ENCODE peak calls at places on chromosomes 3 and 15, in seven cellular contexts. One of them, this sample, is unnamed.

GRCh38 chr15:39640665-39641064 is 59.8 kb downstream of the THBS1 start:
- DNase-seq in Kasumi-1: no peak
- DNase-seq in T-cell: no peak
- DNase-seq in coronary artery: no peak
- DNase-seq in iPS-NIHi11: no peak
- DNase-seq in mesothelial cell of epicardium: no peak
- DNase-seq in NCI-H510A treated with DMSO at 0.1 percent for 48 hours: no peak
- DNase-seq in this sample: no peak

GRCh38 chr15:81171286-81171685 is 25.4 kb upstream of the IL16 start:
- DNase-seq in Kasumi-1: no peak
- DNase-seq in T-cell: no peak
- DNase-seq in coronary artery: no peak
- DNase-seq in iPS-NIHi11: no peak
- DNase-seq in mesothelial cell of epicardium: no peak
- DNase-seq in NCI-H510A treated with DMSO at 0.1 percent for 48 hours: no peak
- DNase-seq in this sample: no peak

GRCh38 chr15:96130734-96131133 is 199.8 kb upstream of the NR2F2 start:
- DNase-seq in Kasumi-1: no peak
- DNase-seq in T-cell: no peak
- DNase-seq in coronary artery: no peak
- DNase-seq in iPS-NIHi11: no peak
- DNase-seq in mesothelial cell of epicardium: no peak
- DNase-seq in NCI-H510A treated with DMSO at 0.1 percent for 48 hours: no peak
- DNase-seq in this sample: no peak

GRCh38 chr15:25171856-25172687 is 217.3 kb downstream of the SNRPN start:
- DNase-seq in Kasumi-1: no peak
- DNase-seq in T-cell: no peak
- DNase-seq in coronary artery: peak; percentile 64
- DNase-seq in iPS-NIHi11: no peak
- DNase-seq in mesothelial cell of epicardium: peak; percentile 29
- DNase-seq in NCI-H510A treated with DMSO at 0.1 percent for 48 hours: no peak
- DNase-seq in this sample: no peak

GRCh38 chr3:194672876-194673275 is 885 bp upstream of the LSG1 start:
- DNase-seq in Kasumi-1: no peak
- DNase-seq in T-cell: no peak
- DNase-seq in coronary artery: no peak
- DNase-seq in iPS-NIHi11: no peak
- DNase-seq in mesothelial cell of epicardium: no peak
- DNase-seq in NCI-H510A treated with DMSO at 0.1 percent for 48 hours: peak; percentile 38
- DNase-seq in this sample: no peak

GRCh38 chr3:120214161-120214560 is 70.9 kb downstream of the GPR156 start:
- DNase-seq in Kasumi-1: no peak
- DNase-seq in T-cell: no peak
- DNase-seq in coronary artery: no peak
- DNase-seq in iPS-NIHi11: no peak
- DNase-seq in mesothelial cell of epicardium: no peak
- DNase-seq in NCI-H510A treated with DMSO at 0.1 percent for 48 hours: no peak
- DNase-seq in this sample: no peak

GRCh38 chr3:13483286-13483685 is 3.2 kb downstream of the HDAC11 start:
- DNase-seq in Kasumi-1: no peak
- DNase-seq in T-cell: no peak
- DNase-seq in coronary artery: no peak
- DNase-seq in iPS-NIHi11: no peak
- DNase-seq in mesothelial cell of epicardium: no peak
- DNase-seq in NCI-H510A treated with DMSO at 0.1 percent for 48 hours: no peak
- DNase-seq in this sample: no peak

GRCh38 chr3:158672293-158673176 is at the start of gene LXN:
- DNase-seq in Kasumi-1: peak; percentile 94
- DNase-seq in T-cell: peak; percentile 77
- DNase-seq in coronary artery: peak; percentile 78
- DNase-seq in iPS-NIHi11: peak; percentile 96
- DNase-seq in mesothelial cell of epicardium: peak; percentile 88
- DNase-seq in NCI-H510A treated with DMSO at 0.1 percent for 48 hours: no peak
- DNase-seq in this sample: peak; percentile 93

GRCh38 chr15:71337197-71337845 is 222.1 kb downstream of the THSD4 start:
- DNase-seq in Kasumi-1: no peak
- DNase-seq in T-cell: no peak
- DNase-seq in coronary artery: no peak
- DNase-seq in iPS-NIHi11: peak; percentile 59
- DNase-seq in mesothelial cell of epicardium: no peak
- DNase-seq in NCI-H510A treated with DMSO at 0.1 percent for 48 hours: no peak
- DNase-seq in this sample: peak; percentile 95

GRCh38 chr3:13013994-13014754 is 59.1 kb downstream of the IQSEC1 start:
- DNase-seq in Kasumi-1: no peak
- DNase-seq in T-cell: peak; percentile 35
- DNase-seq in coronary artery: no peak
- DNase-seq in iPS-NIHi11: no peak
- DNase-seq in mesothelial cell of epicardium: no peak
- DNase-seq in NCI-H510A treated with DMSO at 0.1 percent for 48 hours: no peak
- DNase-seq in this sample: no peak

GRCh38 chr3:119600732-119601131 is 3.0 kb downstream of the PLA1A start:
- DNase-seq in Kasumi-1: peak; percentile 9
- DNase-seq in T-cell: no peak
- DNase-seq in coronary artery: no peak
- DNase-seq in iPS-NIHi11: peak; percentile 70
- DNase-seq in mesothelial cell of epicardium: no peak
- DNase-seq in NCI-H510A treated with DMSO at 0.1 percent for 48 hours: no peak
- DNase-seq in this sample: no peak

GRCh38 chr15:62125763-62126162 is 39.3 kb downstream of the C2CD4B start:
- DNase-seq in Kasumi-1: peak; percentile 1
- DNase-seq in T-cell: no peak
- DNase-seq in coronary artery: no peak
- DNase-seq in iPS-NIHi11: peak; percentile 26
- DNase-seq in mesothelial cell of epicardium: no peak
- DNase-seq in NCI-H510A treated with DMSO at 0.1 percent for 48 hours: peak; percentile 76
- DNase-seq in this sample: no peak

GRCh38 chr3:47612178-47612577 is 33.5 kb upstream of the CSPG5 start:
- DNase-seq in Kasumi-1: no peak
- DNase-seq in T-cell: no peak
- DNase-seq in coronary artery: no peak
- DNase-seq in iPS-NIHi11: no peak
- DNase-seq in mesothelial cell of epicardium: no peak
- DNase-seq in NCI-H510A treated with DMSO at 0.1 percent for 48 hours: no peak
- DNase-seq in this sample: no peak